ENCODE peak calls at places on chromosomes 12 and 14, in six cellular contexts. S, T, L, R, Z and M are unnamed samples.

GRCh38 chr12:6363330-6364036 is 11.9 kb downstream of the SCNN1A start:
- DNase-seq in S (peak; percentile 73), T (no peak), L (peak; percentile 51), R (peak; percentile 52), Z (no peak), M (peak; percentile 65)

GRCh38 chr14:100910888-100911664 is 7.6 kb upstream of the RTL1 start:
- DNase-seq in S (no peak), T (no peak), L (no peak), R (no peak), Z (no peak), M (no peak)

GRCh38 chr14:88352299-88353097 is 29.4 kb upstream of the KCNK10 start:
- DNase-seq in S (peak; percentile 11), T (no peak), L (no peak), R (no peak), Z (peak; percentile 68), M (peak; percentile 3)

GRCh38 chr12:52821826-52822660 is 8.1 kb upstream of the KRT4 start:
- DNase-seq in S (no peak), T (no peak), L (no peak), R (no peak), Z (no peak), M (peak; percentile 53)

GRCh38 chr14:69048456-69048855 is 69.4 kb upstream of the ACTN1 start:
- DNase-seq in S (no peak), T (no peak), L (no peak), R (no peak), Z (no peak), M (no peak)

GRCh38 chr14:45249847-45250575 is 3.0 kb downstream of the MIS18BP1 start:
- DNase-seq in S (no peak), T (peak; percentile 43), L (no peak), R (no peak), Z (peak; percentile 13), M (peak; percentile 81)

GRCh38 chr12:116037941-116038837 is 239.3 kb downstream of the MED13L start:
- DNase-seq in S (no peak), T (no peak), L (no peak), R (no peak), Z (no peak), M (peak; percentile 87)

GRCh38 chr14:35252485-35252884 is 39.7 kb upstream of the PSMA6 start:
- DNase-seq in S (no peak), T (no peak), L (no peak), R (no peak), Z (no peak), M (no peak)

GRCh38 chr12:68998036-68998435 is 65.1 kb upstream of the CPM start:
- DNase-seq in S (no peak), T (no peak), L (no peak), R (no peak), Z (no peak), M (no peak)

GRCh38 chr14:24066490-24067132 is 4.8 kb upstream of the CPNE6 start:
- DNase-seq in S (no peak), T (no peak), L (no peak), R (no peak), Z (no peak), M (no peak)

GRCh38 chr14:88791252-88791621 is 1.5 kb downstream of the EML5 start:
- DNase-seq in S (no peak), T (no peak), L (no peak), R (no peak), Z (no peak), M (no peak)

GRCh38 chr14:56587701-56588100 is 8.1 kb downstream of the TMEM260 start:
- DNase-seq in S (no peak), T (no peak), L (no peak), R (no peak), Z (peak; percentile 13), M (no peak)

GRCh38 chr14:99480856-99481744 is at the start of the genes CCNK and SETD3:
- DNase-seq in S (peak; percentile 99), T (peak; percentile 100), L (peak; percentile 98), R (peak; percentile 100), Z (peak; percentile 100), M (peak; percentile 100)

GRCh38 chr12:97800561-97800960 is 338.0 kb downstream of the RMST start:
- DNase-seq in S (no peak), T (no peak), L (no peak), R (no peak), Z (no peak), M (no peak)

GRCh38 chr12:53058674-53059433 is 9.0 kb downstream of the TNS2 start:
- DNase-seq in S (no peak), T (no peak), L (no peak), R (no peak), Z (no peak), M (no peak)

GRCh38 chr12:106994579-106995220 is 7.8 kb upstream of the MTERF2 start:
- DNase-seq in S (peak; percentile 18), T (no peak), L (no peak), R (no peak), Z (no peak), M (peak; percentile 83)

GRCh38 chr14:59292921-59293605 is 104.6 kb downstream of the DAAM1 start:
- DNase-seq in S (no peak), T (no peak), L (no peak), R (no peak), Z (no peak), M (no peak)

GRCh38 chr12:113647048-113647447 is 175.4 kb upstream of the LHX5 start:
- DNase-seq in S (no peak), T (no peak), L (no peak), R (no peak), Z (no peak), M (no peak)

GRCh38 chr12:100963381-100963780 is 168.8 kb downstream of the ANO4 start:
- DNase-seq in S (no peak), T (no peak), L (no peak), R (no peak), Z (no peak), M (peak; percentile 56)

GRCh38 chr12:120951-121350 is 54.4 kb downstream of the IQSEC3 start:
- DNase-seq in S (no peak), T (no peak), L (no peak), R (no peak), Z (no peak), M (no peak)

GRCh38 chr12:120199025-120199424 is 1.9 kb downstream of the RPLP0 start:
- DNase-seq in S (no peak), T (no peak), L (no peak), R (no peak), Z (no peak), M (no peak)